ENCODE peak calls at places on chromosome 17, in seven cellular contexts. T is SK-N-SH, I is HL-60, B is GM12878, H is GM23338, W is A549, E is HCT116. M is an unnamed sample.

GRCh38 chr17:38730526-38731379 is 612 bp downstream of the CISD3 start:
- DNase-seq in T (peak), I (peak), B (no peak), H (peak), W (peak), E (no peak), M (no peak)

GRCh38 chr17:44558349-44559287 is 1.3 kb downstream of the FZD2 start:
- DNase-seq in T (no peak), I (no peak), B (no peak), H (peak), W (no peak), E (no peak), M (no peak)

GRCh38 chr17:79955167-79955549 is 80.5 kb downstream of the TBC1D16 start:
- DNase-seq in T (peak), I (no peak), B (no peak), H (no peak), W (no peak), E (no peak), M (no peak)

GRCh38 chr17:2484876-2485275 is 26.8 kb downstream of the METTL16 start:
- DNase-seq in T (no peak), I (no peak), B (no peak), H (peak), W (no peak), E (no peak), M (no peak)

GRCh38 chr17:46033392-46033791 is 34.3 kb downstream of the STH start:
- DNase-seq in T (no peak), I (no peak), B (no peak), H (no peak), W (no peak), E (no peak), M (no peak)

GRCh38 chr17:10772425-10773380 is 31.2 kb downstream of the TMEM238L start:
- DNase-seq in T (no peak), I (peak), B (no peak), H (peak), W (peak), E (peak), M (peak)

GRCh38 chr17:45307290-45308015 is 9.4 kb downstream of the MAP3K14 start:
- DNase-seq in T (no peak), I (peak), B (peak), H (no peak), W (peak), E (no peak), M (no peak)

GRCh38 chr17:45956090-45956489 is 43.0 kb upstream of the STH start:
- DNase-seq in T (no peak), I (no peak), B (no peak), H (no peak), W (no peak), E (no peak), M (no peak)

GRCh38 chr17:80361495-80362220 is 53.3 kb upstream of the ENDOV start:
- DNase-seq in T (peak), I (no peak), B (no peak), H (peak), W (peak), E (no peak), M (no peak)

GRCh38 chr17:8408371-8408770 is 10.7 kb upstream of the RNF222 start:
- DNase-seq in T (no peak), I (no peak), B (no peak), H (peak), W (peak), E (peak), M (no peak)

GRCh38 chr17:77716289-77716929 is 242.1 kb upstream of the TNRC6C start:
- DNase-seq in T (no peak), I (no peak), B (no peak), H (no peak), W (no peak), E (no peak), M (no peak)

GRCh38 chr17:74196541-74197310 is 6.8 kb upstream of the RPL38 start:
- DNase-seq in T (peak), I (no peak), B (no peak), H (no peak), W (no peak), E (no peak), M (no peak)

GRCh38 chr17:37830151-37830993 is 85.5 kb upstream of the HNF1B start:
- DNase-seq in T (no peak), I (no peak), B (peak), H (no peak), W (no peak), E (no peak), M (no peak)

GRCh38 chr17:41367426-41368075 is 2.1 kb downstream of the KRT33B start:
- DNase-seq in T (no peak), I (no peak), B (no peak), H (no peak), W (no peak), E (no peak), M (no peak)

GRCh38 chr17:29592850-29593545 is at the start of gene ANKRD13B:
- DNase-seq in T (peak), I (no peak), B (no peak), H (peak), W (peak), E (no peak), M (no peak)

GRCh38 chr17:33802349-33803272 is 452.5 kb upstream of the CCL2 start:
- DNase-seq in T (no peak), I (no peak), B (no peak), H (no peak), W (no peak), E (no peak), M (no peak)

GRCh38 chr17:27489045-27489715 is 32.9 kb downstream of the KSR1 start:
- DNase-seq in T (no peak), I (peak), B (no peak), H (no peak), W (peak), E (no peak), M (no peak)

GRCh38 chr17:51166987-51167931 is 1.0 kb downstream of the NME2 start:
- DNase-seq in T (peak), I (peak), B (no peak), H (peak), W (peak), E (no peak), M (no peak)

GRCh38 chr17:77247048-77247541 is 106.3 kb downstream of the SEC14L1 start:
- DNase-seq in T (peak), I (peak), B (no peak), H (peak), W (peak), E (peak), M (peak)

GRCh38 chr17:81635431-81635830 is 1.5 kb downstream of the NPLOC4 start:
- DNase-seq in T (no peak), I (no peak), B (no peak), H (no peak), W (no peak), E (peak), M (no peak)

GRCh38 chr17:83098241-83099085 is 19.1 kb downstream of the METRNL start:
- DNase-seq in T (no peak), I (no peak), B (no peak), H (no peak), W (no peak), E (no peak), M (no peak)

GRCh38 chr17:65228734-65229390 is 91.7 kb downstream of the RGS9 start:
- DNase-seq in T (peak), I (peak), B (peak), H (no peak), W (no peak), E (peak), M (no peak)

GRCh38 chr17:78722101-78722761 is 59.8 kb downstream of the CYTH1 start:
- DNase-seq in T (peak), I (no peak), B (no peak), H (peak), W (no peak), E (no peak), M (no peak)

GRCh38 chr17:78724544-78724943 is 57.5 kb downstream of the CYTH1 start:
- DNase-seq in T (peak), I (no peak), B (no peak), H (peak), W (no peak), E (no peak), M (no peak)

GRCh38 chr17:78724999-78725398 is 57.1 kb downstream of the CYTH1 start:
- DNase-seq in T (no peak), I (no peak), B (no peak), H (no peak), W (no peak), E (no peak), M (no peak)

GRCh38 chr17:78723957-78724356 is 58.1 kb downstream of the CYTH1 start:
- DNase-seq in T (no peak), I (no peak), B (no peak), H (no peak), W (no peak), E (no peak), M (no peak)

DNA sequence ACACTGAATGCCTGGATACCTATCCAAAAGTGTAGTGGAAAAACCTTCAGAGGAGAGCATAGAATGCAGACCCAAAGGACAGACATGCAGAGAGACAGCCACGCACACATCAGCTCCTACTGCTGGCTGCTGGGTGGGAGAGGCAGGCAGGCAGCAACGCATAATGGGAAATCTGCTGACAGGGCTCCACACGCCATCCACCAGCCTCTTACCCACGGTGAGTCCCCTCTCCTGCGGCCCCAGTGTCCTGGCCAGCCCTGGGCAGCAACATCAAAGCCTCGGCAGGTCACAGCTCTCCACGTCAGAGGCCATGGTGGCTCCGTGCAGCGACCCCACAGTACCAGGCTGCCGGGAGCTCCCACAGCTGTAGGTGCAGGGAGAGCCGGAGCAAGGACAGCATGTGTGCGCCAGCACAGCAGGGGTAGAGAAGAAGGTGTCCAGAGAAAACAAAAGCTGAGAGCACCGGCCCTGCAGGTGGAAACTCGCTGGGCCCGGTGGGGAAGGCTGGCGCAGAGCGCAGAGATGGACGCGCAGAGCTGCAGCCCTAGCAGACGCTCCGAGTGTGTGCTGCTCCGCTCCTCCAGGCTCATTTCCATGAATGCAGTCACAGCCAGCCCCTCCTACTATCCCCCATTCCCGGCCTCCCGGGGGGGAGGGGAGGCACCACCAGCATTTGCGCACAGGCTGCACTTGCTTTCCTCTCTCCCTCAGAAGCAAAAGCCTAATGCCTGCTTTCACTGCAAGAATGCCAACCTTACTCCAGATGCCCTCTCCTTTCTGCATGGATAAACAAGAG is 58.9 kb downstream of the CYTH1 start:
- DNase-seq in T (peak), I (no peak), B (no peak), H (peak), W (no peak), E (no peak), M (no peak)
- TF ChIP-seq REST in T (no peak), I (no peak), B (no peak), H (no peak), W (no peak), E (no peak), M (no peak)

GRCh38 chr17:7176870-7177209 is 2.3 kb downstream of the ASGR1 start:
- DNase-seq in T (peak), I (no peak), B (no peak), H (peak), W (no peak), E (no peak), M (no peak)
- H3K4me3 ChIP-seq in T (peak), I (no peak), B (no peak), H (peak), W (peak), E (no peak), M (no peak)

DNA sequence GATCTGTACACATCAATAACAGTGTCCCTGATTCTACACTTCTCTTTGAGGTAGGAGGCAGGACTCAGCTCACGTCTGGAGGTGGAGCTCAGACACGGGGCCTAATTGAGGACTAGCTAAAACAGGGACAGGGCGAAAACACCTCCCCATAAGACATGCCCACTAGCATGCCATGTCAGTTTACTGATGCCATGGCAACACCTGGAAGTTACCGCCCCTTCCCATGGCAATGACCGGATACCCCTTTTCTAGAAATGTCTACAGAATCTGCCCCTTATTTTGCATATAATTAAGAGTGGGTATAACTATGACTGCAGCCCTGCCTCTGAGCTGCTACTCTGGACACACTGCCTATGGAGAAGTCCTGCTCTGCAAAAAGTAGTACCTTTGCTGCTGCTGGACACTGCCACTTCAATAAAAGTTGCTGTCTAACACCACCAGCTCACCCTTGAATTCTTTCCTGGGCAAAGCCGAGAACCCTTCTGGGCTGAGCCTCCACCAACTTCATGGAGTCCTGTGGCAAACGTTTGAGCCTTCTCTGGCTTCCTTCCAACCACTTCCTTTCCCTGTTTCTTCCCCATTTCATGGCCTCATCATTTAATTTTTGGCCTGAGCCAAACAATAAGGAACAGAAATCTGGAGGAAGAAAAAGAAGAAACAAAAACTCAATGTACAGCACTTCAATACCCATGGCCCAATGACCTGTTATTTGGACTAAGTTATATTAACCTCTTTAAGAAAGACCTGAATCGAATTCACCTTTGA is 21.0 kb downstream of the PHB1 start:
- DNase-seq in T (no peak), I (peak), B (no peak), H (no peak), W (no peak), E (no peak), M (no peak)
- TF ChIP-seq REST in T (no peak), I (no peak), B (no peak), H (no peak), W (no peak), E (no peak), M (no peak)

GRCh38 chr17:67054011-67054591 is 9.7 kb downstream of the CACNG1 start:
- DNase-seq in T (no peak), I (no peak), B (no peak), H (no peak), W (no peak), E (no peak), M (no peak)
- H3K4me3 ChIP-seq in T (no peak), I (no peak), B (no peak), H (no peak), W (no peak), E (no peak), M (no peak)

DNA sequence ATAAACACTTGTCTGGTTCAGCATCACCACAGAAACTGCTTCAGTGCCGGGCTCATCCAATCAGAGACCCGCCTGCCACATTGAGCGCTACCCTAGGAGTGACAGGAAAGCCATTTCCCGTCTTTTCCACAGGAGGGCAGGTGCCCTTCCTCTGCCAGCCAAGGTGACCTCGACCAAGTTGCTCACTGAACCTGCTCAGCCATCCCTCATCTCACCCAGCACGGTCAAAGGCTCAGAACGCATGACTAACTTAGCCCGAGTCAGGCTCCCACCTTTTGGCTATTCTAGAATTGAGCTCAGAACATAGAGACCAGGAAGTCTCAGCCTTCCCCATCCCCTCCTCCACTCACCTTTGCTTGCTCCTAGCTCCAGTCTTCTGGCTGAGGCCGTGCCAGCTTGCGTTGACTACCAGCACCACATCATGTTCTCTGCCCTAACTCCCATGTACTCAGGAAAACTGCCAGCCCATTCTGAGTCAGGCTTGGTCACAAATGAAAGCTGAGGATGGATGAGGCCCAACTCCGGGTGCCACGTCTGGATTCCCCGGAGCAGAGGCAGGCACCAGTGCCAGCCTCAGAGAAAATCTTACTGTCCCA is 15.6 kb downstream of the MRPS23 start:
- DNase-seq in T (peak), I (no peak), B (no peak), H (peak), W (no peak), E (no peak), M (no peak)
- TF ChIP-seq REST in T (no peak), I (no peak), B (no peak), H (no peak), W (no peak), E (no peak), M (no peak)

GRCh38 chr17:18235743-18236256 is 10.4 kb downstream of the LLGL1 start:
- DNase-seq in T (no peak), I (no peak), B (no peak), H (no peak), W (no peak), E (no peak), M (no peak)

GRCh38 chr17:18233803-18234518 is 8.5 kb downstream of the LLGL1 start:
- DNase-seq in T (no peak), I (no peak), B (no peak), H (no peak), W (no peak), E (no peak), M (no peak)

GRCh38 chr17:18236494-18236893 is 11.1 kb downstream of the LLGL1 start:
- DNase-seq in T (no peak), I (no peak), B (no peak), H (no peak), W (no peak), E (no peak), M (no peak)

GRCh38 chr17:18237461-18237860 is 12.0 kb downstream of the LLGL1 start:
- DNase-seq in T (no peak), I (no peak), B (no peak), H (no peak), W (no peak), E (no peak), M (no peak)

DNA sequence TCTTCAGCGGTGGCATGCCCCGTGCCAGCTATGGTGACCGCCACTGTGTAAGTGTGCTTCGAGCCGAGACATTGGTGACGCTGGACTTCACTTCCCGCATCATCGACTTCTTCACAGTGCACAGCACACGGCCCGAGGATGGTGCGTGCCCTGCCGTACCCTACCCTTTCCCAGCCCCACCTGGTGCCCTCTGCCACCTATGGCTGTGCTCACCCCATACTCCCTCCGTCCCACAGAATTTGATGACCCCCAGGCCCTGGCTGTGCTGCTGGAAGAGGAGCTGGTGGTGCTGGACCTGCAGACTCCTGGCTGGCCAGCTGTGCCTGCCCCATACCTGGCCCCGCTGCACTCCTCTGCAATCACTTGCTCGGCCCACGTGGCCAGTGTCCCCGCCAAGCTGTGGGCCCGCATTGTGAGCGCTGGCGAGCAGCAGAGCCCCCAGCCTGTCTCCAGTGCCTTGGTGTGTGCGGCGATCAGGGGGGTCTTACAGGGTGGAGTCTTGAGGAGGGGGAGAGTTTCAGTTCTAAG is 9.5 kb downstream of the LLGL1 start:
- DNase-seq in T (no peak), I (no peak), B (no peak), H (no peak), W (no peak), E (no peak), M (no peak)
- H3K4me3 ChIP-seq in T (no peak), I (no peak), B (no peak), H (no peak), W (no peak), E (no peak), M (no peak)

GRCh38 chr17:6241996-6242395 is 171.8 kb downstream of the WSCD1 start:
- DNase-seq in T (no peak), I (no peak), B (no peak), H (no peak), W (no peak), E (no peak), M (no peak)

GRCh38 chr17:6241381-6241780 is 171.2 kb downstream of the WSCD1 start:
- DNase-seq in T (no peak), I (no peak), B (no peak), H (peak), W (peak), E (no peak), M (no peak)

GRCh38 chr17:6240601-6241000 is 170.4 kb downstream of the WSCD1 start:
- DNase-seq in T (no peak), I (no peak), B (no peak), H (no peak), W (no peak), E (no peak), M (no peak)

GRCh38 chr17:6240001-6240400 is 169.8 kb downstream of the WSCD1 start:
- DNase-seq in T (no peak), I (no peak), B (no peak), H (no peak), W (no peak), E (no peak), M (no peak)

DNA sequence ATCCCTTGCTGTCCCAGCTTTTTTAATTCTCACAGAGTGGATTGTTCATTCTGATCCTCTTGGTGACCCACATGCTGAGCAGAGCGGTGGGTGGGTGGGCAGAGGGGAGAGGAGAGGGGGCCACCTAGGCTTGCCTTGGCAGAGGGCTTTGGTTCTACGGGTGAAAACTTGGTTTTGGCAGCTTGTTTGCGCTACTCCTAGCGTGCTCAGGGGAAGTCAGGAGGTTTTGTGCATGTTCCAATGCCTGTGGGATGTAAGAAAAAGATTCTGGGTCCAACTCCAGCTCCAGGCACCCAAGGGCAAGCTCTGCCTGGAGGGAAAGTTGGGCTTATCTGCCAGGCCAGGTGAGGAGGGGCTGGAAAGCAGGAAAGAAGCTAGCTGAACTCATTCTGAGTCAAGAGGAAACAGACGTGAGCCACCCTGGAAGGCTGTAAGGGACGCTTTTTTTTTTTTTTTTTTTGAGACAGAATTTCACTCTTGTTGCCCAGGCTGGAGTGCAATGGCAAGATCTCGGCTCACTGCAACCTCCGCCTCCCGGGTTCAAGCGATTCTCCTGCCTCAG is 169.1 kb downstream of the WSCD1 start:
- DNase-seq in T (no peak), I (no peak), B (no peak), H (peak), W (no peak), E (no peak), M (no peak)
- TF ChIP-seq REST in T (no peak), I (no peak), B (no peak), H (no peak), W (no peak), E (no peak), M (no peak)

M was measured in Panc1.